ENCODE peak calls at places on chromosomes 1 and 21, in seven cellular contexts. One of them, this sample, is unnamed. For H3K4me1, the result is how much of the 10 kb centered on the place peaks cover.

GRCh38 chr1:22709891-22710687 is 550 bp upstream of the EPHB2 start:
- DNase-seq in tibial artery: peak
- DNase-seq in adrenal gland: peak
- DNase-seq in CD8-positive, alpha-beta memory T cell: no peak
- DNase-seq in body of pancreas: peak
- DNase-seq in neural progenitor cell: peak
- DNase-seq in iPS DF 6.9: no peak
- DNase-seq in this sample: no peak

GRCh38 chr1:9455487-9456237 is 83.6 kb upstream of the SLC25A33 start:
- DNase-seq in CD8-positive, alpha-beta memory T cell: peak
- DNase-seq in body of pancreas: peak
- DNase-seq in tibial artery: peak
- DNase-seq in iPS DF 6.9: peak
- DNase-seq in adrenal gland: peak
- DNase-seq in neural progenitor cell: peak
- DNase-seq in this sample: no peak

GRCh38 chr1:1775364-1776226 is 2.7 kb downstream of the NADK start:
- DNase-seq in tibial artery: no peak
- DNase-seq in adrenal gland: no peak
- DNase-seq in body of pancreas: no peak
- DNase-seq in iPS DF 6.9: no peak
- DNase-seq in neural progenitor cell: peak
- DNase-seq in CD8-positive, alpha-beta memory T cell: no peak
- DNase-seq in this sample: no peak

GRCh38 chr1:152160553-152160952 is 1.5 kb upstream of the RPTN start:
- DNase-seq in tibial artery: no peak
- DNase-seq in CD8-positive, alpha-beta memory T cell: no peak
- DNase-seq in iPS DF 6.9: no peak
- DNase-seq in neural progenitor cell: no peak
- DNase-seq in adrenal gland: no peak
- DNase-seq in body of pancreas: no peak
- DNase-seq in this sample: no peak

GRCh38 chr1:22208265-22208972 is 65.5 kb upstream of the WNT4 start:
- DNase-seq in body of pancreas: peak
- DNase-seq in neural progenitor cell: peak
- DNase-seq in adrenal gland: no peak
- DNase-seq in tibial artery: no peak
- DNase-seq in iPS DF 6.9: no peak
- DNase-seq in CD8-positive, alpha-beta memory T cell: no peak
- DNase-seq in this sample: no peak

GRCh38 chr1:168465942-168466702 is 77.7 kb downstream of the XCL2 start:
- DNase-seq in tibial artery: no peak
- DNase-seq in body of pancreas: peak
- DNase-seq in neural progenitor cell: no peak
- DNase-seq in CD8-positive, alpha-beta memory T cell: no peak
- DNase-seq in iPS DF 6.9: no peak
- DNase-seq in adrenal gland: peak
- DNase-seq in this sample: no peak

GRCh38 chr1:214354440-214355148 is 73.6 kb downstream of the SMYD2 start:
- DNase-seq in neural progenitor cell: no peak
- DNase-seq in tibial artery: no peak
- DNase-seq in CD8-positive, alpha-beta memory T cell: no peak
- DNase-seq in adrenal gland: no peak
- DNase-seq in body of pancreas: no peak
- DNase-seq in iPS DF 6.9: no peak
- DNase-seq in this sample: no peak

GRCh38 chr1:94321662-94322061 is 84.3 kb upstream of the ARHGAP29 start:
- DNase-seq in iPS DF 6.9: no peak
- DNase-seq in body of pancreas: no peak
- DNase-seq in tibial artery: no peak
- DNase-seq in neural progenitor cell: no peak
- DNase-seq in CD8-positive, alpha-beta memory T cell: no peak
- DNase-seq in adrenal gland: no peak
- DNase-seq in this sample: no peak

GRCh38 chr21:25509862-25510261 is 97.4 kb downstream of the MRPL39 start:
- DNase-seq in tibial artery: no peak
- DNase-seq in body of pancreas: no peak
- DNase-seq in CD8-positive, alpha-beta memory T cell: no peak
- DNase-seq in iPS DF 6.9: no peak
- DNase-seq in neural progenitor cell: no peak
- DNase-seq in adrenal gland: no peak
- DNase-seq in this sample: no peak

GRCh38 chr1:154863702-154864174 is 6.3 kb downstream of the KCNN3 start:
- DNase-seq in body of pancreas: peak
- DNase-seq in tibial artery: no peak
- DNase-seq in CD8-positive, alpha-beta memory T cell: peak
- DNase-seq in neural progenitor cell: peak
- DNase-seq in adrenal gland: no peak
- DNase-seq in iPS DF 6.9: peak
- DNase-seq in this sample: no peak

GRCh38 chr1:186626533-186626932 is 53.7 kb downstream of the PTGS2 start:
- DNase-seq in adrenal gland: no peak
- DNase-seq in body of pancreas: no peak
- DNase-seq in CD8-positive, alpha-beta memory T cell: no peak
- DNase-seq in neural progenitor cell: no peak
- DNase-seq in tibial artery: no peak
- DNase-seq in iPS DF 6.9: no peak
- DNase-seq in this sample: no peak

GRCh38 chr1:221856188-221857093 is 114.6 kb upstream of the DUSP10 start:
- DNase-seq in body of pancreas: no peak
- DNase-seq in adrenal gland: no peak
- DNase-seq in iPS DF 6.9: no peak
- DNase-seq in neural progenitor cell: no peak
- DNase-seq in tibial artery: no peak
- DNase-seq in CD8-positive, alpha-beta memory T cell: no peak
- DNase-seq in this sample: no peak

GRCh38 chr1:176379626-176380339 is 83.2 kb upstream of the PAPPA2 start:
- DNase-seq in body of pancreas: no peak
- DNase-seq in iPS DF 6.9: no peak
- DNase-seq in neural progenitor cell: no peak
- DNase-seq in CD8-positive, alpha-beta memory T cell: no peak
- DNase-seq in adrenal gland: no peak
- DNase-seq in tibial artery: peak
- DNase-seq in this sample: no peak

GRCh38 chr1:28518745-28519341 is 13.0 kb downstream of the RCC1 start:
- DNase-seq in body of pancreas: no peak
- DNase-seq in CD8-positive, alpha-beta memory T cell: peak
- DNase-seq in neural progenitor cell: no peak
- DNase-seq in iPS DF 6.9: no peak
- DNase-seq in tibial artery: no peak
- DNase-seq in adrenal gland: peak
- DNase-seq in this sample: no peak

GRCh38 chr1:224387302-224387912 is 30.7 kb downstream of the CNIH4 start:
- DNase-seq in neural progenitor cell: no peak
- DNase-seq in body of pancreas: no peak
- DNase-seq in iPS DF 6.9: no peak
- DNase-seq in CD8-positive, alpha-beta memory T cell: no peak
- DNase-seq in tibial artery: no peak
- DNase-seq in adrenal gland: no peak
- DNase-seq in this sample: no peak

GRCh38 chr1:228276361-228276831 is 68.6 kb downstream of the OBSCN start:
- DNase-seq in adrenal gland: peak
- DNase-seq in neural progenitor cell: no peak
- DNase-seq in CD8-positive, alpha-beta memory T cell: no peak
- DNase-seq in tibial artery: no peak
- DNase-seq in body of pancreas: peak
- DNase-seq in iPS DF 6.9: no peak
- DNase-seq in this sample: no peak
- H3K27ac ChIP-seq in adrenal gland: no peak
- H3K27ac ChIP-seq in neural progenitor cell: no peak
- H3K27ac ChIP-seq in CD8-positive, alpha-beta memory T cell: no peak
- H3K27ac ChIP-seq in tibial artery: peak
- H3K27ac ChIP-seq in body of pancreas: peak
- H3K27ac ChIP-seq in iPS DF 6.9: no peak
- H3K27ac ChIP-seq in this sample: no peak

GRCh38 chr1:161119017-161119378 is 1.1 kb downstream of the NIT1 start:
- DNase-seq in neural progenitor cell: peak
- DNase-seq in body of pancreas: peak
- DNase-seq in iPS DF 6.9: no peak
- DNase-seq in tibial artery: no peak
- DNase-seq in CD8-positive, alpha-beta memory T cell: no peak
- DNase-seq in adrenal gland: peak
- DNase-seq in this sample: no peak

GRCh38 chr1:161117681-161118581 is at the start of the genes NIT1 and PFDN2:
- DNase-seq in tibial artery: peak
- DNase-seq in neural progenitor cell: peak
- DNase-seq in iPS DF 6.9: peak
- DNase-seq in body of pancreas: peak
- DNase-seq in CD8-positive, alpha-beta memory T cell: peak
- DNase-seq in adrenal gland: peak
- DNase-seq in this sample: peak

GRCh38 chr1:161113915-161114314 is 3.9 kb downstream of the PFDN2 start:
- DNase-seq in iPS DF 6.9: no peak
- DNase-seq in tibial artery: no peak
- DNase-seq in neural progenitor cell: no peak
- DNase-seq in CD8-positive, alpha-beta memory T cell: no peak
- DNase-seq in body of pancreas: no peak
- DNase-seq in adrenal gland: no peak
- DNase-seq in this sample: no peak

GRCh38 chr1:161115132-161115711 is 2.6 kb downstream of the PFDN2 start:
- DNase-seq in adrenal gland: no peak
- DNase-seq in tibial artery: no peak
- DNase-seq in neural progenitor cell: no peak
- DNase-seq in CD8-positive, alpha-beta memory T cell: no peak
- DNase-seq in body of pancreas: no peak
- DNase-seq in iPS DF 6.9: no peak
- DNase-seq in this sample: no peak

GRCh38 chr1:161114556-161114955 is 3.3 kb downstream of the PFDN2 start:
- DNase-seq in CD8-positive, alpha-beta memory T cell: no peak
- DNase-seq in body of pancreas: no peak
- DNase-seq in neural progenitor cell: no peak
- DNase-seq in iPS DF 6.9: no peak
- DNase-seq in adrenal gland: no peak
- DNase-seq in tibial artery: no peak
- DNase-seq in this sample: no peak
- H3K4me1 ChIP-seq in CD8-positive, alpha-beta memory T cell: under half
- H3K4me1 ChIP-seq in body of pancreas: half or more
- H3K4me1 ChIP-seq in neural progenitor cell: under half
- H3K4me1 ChIP-seq in iPS DF 6.9: under half
- H3K4me1 ChIP-seq in adrenal gland: under half
- H3K4me1 ChIP-seq in tibial artery: under half
- H3K4me1 ChIP-seq in this sample: under half

GRCh38 chr1:173409613-173410012 is 67.5 kb upstream of the PRDX6 start:
- DNase-seq in neural progenitor cell: no peak
- DNase-seq in body of pancreas: peak
- DNase-seq in CD8-positive, alpha-beta memory T cell: no peak
- DNase-seq in iPS DF 6.9: no peak
- DNase-seq in tibial artery: peak
- DNase-seq in adrenal gland: peak
- DNase-seq in this sample: peak
- H3K4me3 ChIP-seq in neural progenitor cell: no peak
- H3K4me3 ChIP-seq in body of pancreas: no peak
- H3K4me3 ChIP-seq in CD8-positive, alpha-beta memory T cell: no peak
- H3K4me3 ChIP-seq in iPS DF 6.9: no peak
- H3K4me3 ChIP-seq in tibial artery: no peak
- H3K4me3 ChIP-seq in adrenal gland: no peak
- H3K4me3 ChIP-seq in this sample: no peak

GRCh38 chr1:244347942-244348341 is 103.8 kb downstream of the ADSS2 start:
- DNase-seq in adrenal gland: no peak
- DNase-seq in CD8-positive, alpha-beta memory T cell: no peak
- DNase-seq in iPS DF 6.9: no peak
- DNase-seq in neural progenitor cell: no peak
- DNase-seq in body of pancreas: no peak
- DNase-seq in tibial artery: no peak
- DNase-seq in this sample: peak
- H3K27ac ChIP-seq in adrenal gland: no peak
- H3K27ac ChIP-seq in CD8-positive, alpha-beta memory T cell: no peak
- H3K27ac ChIP-seq in iPS DF 6.9: no peak
- H3K27ac ChIP-seq in neural progenitor cell: no peak
- H3K27ac ChIP-seq in body of pancreas: no peak
- H3K27ac ChIP-seq in tibial artery: no peak
- H3K27ac ChIP-seq in this sample: no peak